ENCODE peak calls at places on chromosomes 3 and 15, in six cellular contexts. V, W, X, F, J and L are unnamed samples.

GRCh38 chr3:17023006-17023664 is 138.4 kb downstream of the PLCL2 start:
- DNase-seq in V (no peak), W (no peak), X (no peak), F (no peak), J (no peak), L (no peak)

GRCh38 chr3:188947401-188947982 is 224.3 kb upstream of the TPRG1 start:
- DNase-seq in V (peak; percentile 82), W (peak; percentile 96), X (peak; percentile 88), F (peak; percentile 84), J (peak; percentile 90), L (peak; percentile 86)

GRCh38 chr3:126442099-126442848 is 33.4 kb downstream of the ZXDC start:
- DNase-seq in V (peak; percentile 49), W (no peak), X (peak; percentile 40), F (no peak), J (peak; percentile 11), L (peak; percentile 55)

GRCh38 chr3:12896206-12896697 is 54.9 kb upstream of the RPL32 start:
- DNase-seq in V (no peak), W (peak; percentile 35), X (peak; percentile 17), F (no peak), J (no peak), L (no peak)

GRCh38 chr3:154324919-154325318 is 632 bp upstream of the DHX36 start:
- DNase-seq in V (no peak), W (peak; percentile 12), X (no peak), F (no peak), J (no peak), L (no peak)

GRCh38 chr3:111545349-111545748 is 3.4 kb downstream of the CD96 start:
- DNase-seq in V (no peak), W (no peak), X (no peak), F (no peak), J (no peak), L (no peak)

GRCh38 chr3:172078721-172079120 is 39.3 kb downstream of the FNDC3B start:
- DNase-seq in V (no peak), W (no peak), X (no peak), F (no peak), J (no peak), L (no peak)

GRCh38 chr3:129315386-129315991 is 36.8 kb downstream of the HMCES start:
- DNase-seq in V (peak; percentile 32), W (peak; percentile 38), X (peak; percentile 48), F (no peak), J (peak; percentile 46), L (peak; percentile 36)

GRCh38 chr15:62107561-62108110 is 40.9 kb downstream of the C2CD4A start:
- DNase-seq in V (no peak), W (no peak), X (no peak), F (no peak), J (no peak), L (no peak)

GRCh38 chr3:183555541-183556081 is at the start of gene KLHL6:
- DNase-seq in V (peak; percentile 64), W (no peak), X (no peak), F (no peak), J (no peak), L (peak; percentile 58)

GRCh38 chr3:187210091-187210490 is 12.8 kb downstream of the RTP1 start:
- DNase-seq in V (no peak), W (no peak), X (no peak), F (no peak), J (no peak), L (no peak)

GRCh38 chr3:11603628-11604027 is 40.1 kb downstream of the VGLL4 start:
- DNase-seq in V (peak; percentile 42), W (no peak), X (peak; percentile 77), F (no peak), J (no peak), L (peak; percentile 61)

GRCh38 chr15:67170143-67170885 is 84.1 kb downstream of the AAGAB start:
- DNase-seq in V (no peak), W (no peak), X (no peak), F (no peak), J (no peak), L (no peak)

GRCh38 chr3:109131276-109131675 is 5.2 kb upstream of the C3orf85 start:
- DNase-seq in V (no peak), W (no peak), X (no peak), F (no peak), J (no peak), L (no peak)

GRCh38 chr3:128068156-128068620 is 16.0 kb downstream of the SEC61A1 start:
- DNase-seq in V (no peak), W (peak; percentile 74), X (no peak), F (no peak), J (peak; percentile 27), L (no peak)

GRCh38 chr3:53084310-53085001 is 38.6 kb upstream of the SFMBT1 start:
- DNase-seq in V (peak; percentile 58), W (no peak), X (no peak), F (no peak), J (no peak), L (peak; percentile 33)

GRCh38 chr3:177451940-177452484 is 254.7 kb upstream of the TBL1XR1 start:
- DNase-seq in V (no peak), W (no peak), X (no peak), F (no peak), J (no peak), L (no peak)

GRCh38 chr15:58870451-58870850 is 63.0 kb downstream of the SLTM start:
- DNase-seq in V (no peak), W (no peak), X (no peak), F (no peak), J (no peak), L (no peak)

GRCh38 chr3:13200951-13201350 is 127.7 kb upstream of the IQSEC1 start:
- DNase-seq in V (no peak), W (peak; percentile 75), X (no peak), F (no peak), J (no peak), L (no peak)

GRCh38 chr3:792651-793050 is 300.2 kb upstream of the CNTN6 start:
- DNase-seq in V (no peak), W (no peak), X (no peak), F (no peak), J (no peak), L (no peak)

GRCh38 chr3:69541059-69541471 is 155.2 kb upstream of the FRMD4B start:
- DNase-seq in V (no peak), W (peak; percentile 76), X (no peak), F (no peak), J (no peak), L (no peak)

GRCh38 chr3:132016061-132017041 is 18.5 kb downstream of the CPNE4 start:
- DNase-seq in V (no peak), W (no peak), X (no peak), F (no peak), J (no peak), L (no peak)

GRCh38 chr3:57161915-57162314 is 3.2 kb downstream of the IL17RD start:
- DNase-seq in V (no peak), W (no peak), X (no peak), F (no peak), J (no peak), L (no peak)

GRCh38 chr3:57164606-57165573 is at the start of gene IL17RD:
- DNase-seq in V (peak; percentile 86), W (peak; percentile 96), X (peak; percentile 85), F (peak; percentile 63), J (peak; percentile 76), L (peak; percentile 88)

GRCh38 chr3:57165637-57166036 is 484 bp upstream of the IL17RD start:
- DNase-seq in V (no peak), W (no peak), X (no peak), F (no peak), J (no peak), L (no peak)

GRCh38 chr3:57163751-57164150 is 1.4 kb downstream of the IL17RD start:
- DNase-seq in V (no peak), W (no peak), X (no peak), F (no peak), J (no peak), L (no peak)

GRCh38 chr3:57164217-57164605 is 942 bp downstream of the IL17RD start:
- DNase-seq in V (peak; percentile 43), W (no peak), X (peak; percentile 36), F (no peak), J (peak; percentile 33), L (peak; percentile 62)
- H3K4me1 ChIP-seq in V (peaks cover 51% of the 10 kb centered on the region), W (peaks cover 63% of the 10 kb centered on the region), X (peaks cover 8% of the 10 kb centered on the region), F (peaks cover 3% of the 10 kb centered on the region), J (peaks cover 11% of the 10 kb centered on the region), L (peaks cover 39% of the 10 kb centered on the region)

GRCh38 chr3:88816445-88816844 is 291.0 kb upstream of the EPHA3 start:
- DNase-seq in V (no peak), W (no peak), X (no peak), F (no peak), J (no peak), L (no peak)
- TF ChIP-seq CTCF in V (no peak), W (no peak), X (no peak), F (no peak), J (no peak), L (no peak)

DNA sequence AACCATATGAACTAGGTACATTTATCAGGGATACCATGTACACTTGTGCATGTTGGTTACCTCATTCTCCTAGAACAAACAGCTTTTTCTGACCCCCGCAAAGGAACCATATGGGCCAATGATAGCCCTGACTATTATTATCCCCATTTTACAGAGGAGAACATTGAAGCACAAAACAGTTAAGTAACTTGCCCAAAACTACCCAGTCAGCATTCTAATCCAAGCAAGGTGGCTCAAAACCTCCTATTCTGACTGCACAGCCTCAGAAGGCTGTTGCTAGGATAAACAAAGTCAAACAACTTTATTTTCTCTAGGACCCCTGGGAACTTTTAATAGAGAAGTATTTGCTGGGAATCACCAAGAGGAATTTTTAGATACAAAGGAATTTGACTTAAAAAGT is 36.7 kb downstream of the CFAP44 start:
- DNase-seq in V (no peak), W (no peak), X (no peak), F (no peak), J (no peak), L (no peak)
- H3K4me1 ChIP-seq in V (no peaks in the 10 kb centered on the region), W (no peaks in the 10 kb centered on the region), X (no peaks in the 10 kb centered on the region), F (no peaks in the 10 kb centered on the region), J (no peaks in the 10 kb centered on the region), L (no peaks in the 10 kb centered on the region)

DNA sequence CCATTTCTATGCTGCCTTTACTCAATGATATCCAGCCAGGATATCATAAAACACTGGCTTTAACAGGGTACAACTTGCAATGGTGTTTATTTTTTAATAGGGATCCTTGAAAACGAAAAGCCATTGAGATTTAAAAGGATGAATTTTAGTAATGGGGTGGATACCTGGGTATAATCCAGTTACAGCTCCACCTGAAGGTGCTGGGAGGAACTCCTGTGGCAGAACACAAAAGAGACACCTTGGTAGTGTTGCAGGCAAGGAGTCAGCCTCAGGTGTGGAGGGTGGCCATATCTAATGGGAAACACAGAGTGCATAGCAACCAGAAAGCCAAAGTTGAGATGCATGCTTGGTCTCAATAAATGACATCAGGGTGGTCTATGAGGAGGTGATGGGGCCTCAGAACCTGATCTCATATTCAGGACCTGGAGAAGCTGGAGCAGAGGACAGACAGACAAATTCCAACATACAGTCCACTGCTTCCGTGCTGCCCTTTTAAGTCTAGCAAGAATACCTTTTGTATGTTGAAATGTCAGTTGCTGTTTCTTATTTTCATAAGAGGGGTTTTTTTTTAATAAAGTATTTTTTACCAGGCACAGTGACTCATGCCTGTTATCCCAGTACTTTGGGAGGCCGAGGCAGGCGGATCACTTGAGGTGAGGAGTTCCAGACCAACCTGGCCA is 12.0 kb upstream of the PAQR9 start:
- DNase-seq in V (no peak), W (no peak), X (no peak), F (no peak), J (no peak), L (no peak)
- TF ChIP-seq CTCF in V (peak; percentile 7), W (peak; percentile 15), X (no peak), F (no peak), J (no peak), L (no peak)